ENCODE peak calls at places on chromosomes 2 and 18, in five cellular contexts. T is endothelial cell of umbilical vein; O is GM23248; A is pancreas; G is CD4-positive, alpha-beta T cell. Q is an unnamed sample.

GRCh38 chr2:239198221-239198620 is 202.6 kb downstream of the HDAC4 start:
- DNase-seq in A (no peak), O (no peak), G (no peak), T (no peak), Q (no peak)

GRCh38 chr18:48832961-48833700 is 117.6 kb downstream of the SMAD7 start:
- DNase-seq in G (no peak), A (peak; percentile 16), O (peak; percentile 78), T (no peak), Q (peak; percentile 36)

GRCh38 chr2:25215948-25216679 is 47.7 kb upstream of the POMC start:
- DNase-seq in O (peak; percentile 75), A (peak; percentile 71), T (peak; percentile 35), G (peak; percentile 78), Q (peak; percentile 90)

GRCh38 chr18:63523660-63524059 is 18.5 kb upstream of the SERPINB12 start:
- DNase-seq in T (no peak), O (peak; percentile 8), G (no peak), A (no peak), Q (no peak)

GRCh38 chr2:96113367-96113677 is 3.0 kb downstream of the ADRA2B start:
- DNase-seq in T (no peak), O (no peak), A (no peak), G (no peak), Q (no peak)

GRCh38 chr2:222774941-222775340 is 85.9 kb upstream of the ACSL3 start:
- DNase-seq in O (peak; percentile 32), A (no peak), T (no peak), G (no peak), Q (no peak)

GRCh38 chr2:163558286-163559009 is 177.4 kb downstream of the FIGN start:
- DNase-seq in G (no peak), T (peak; percentile 6), O (no peak), A (no peak), Q (no peak)

GRCh38 chr2:86368181-86368824 is 30.9 kb upstream of the REEP1 start:
- DNase-seq in T (peak; percentile 57), A (peak; percentile 26), G (peak; percentile 24), O (peak; percentile 72), Q (peak; percentile 35)

GRCh38 chr2:223026357-223027110 is 25.5 kb upstream of the KCNE4 start:
- DNase-seq in G (no peak), A (no peak), O (peak; percentile 57), T (peak; percentile 89), Q (no peak)

GRCh38 chr2:62014102-62014501 is 108.6 kb downstream of the COMMD1 start:
- DNase-seq in O (peak; percentile 51), G (no peak), A (peak; percentile 73), T (peak; percentile 89), Q (peak; percentile 43)

GRCh38 chr2:173898178-173898668 is 67.0 kb downstream of the SP3 start:
- DNase-seq in G (no peak), O (no peak), A (no peak), T (no peak), Q (no peak)

GRCh38 chr2:202429164-202429980 is 53.2 kb downstream of the BMPR2 start:
- DNase-seq in O (peak; percentile 34), T (peak; percentile 90), A (no peak), G (no peak), Q (no peak)

GRCh38 chr2:70626254-70626990 is 72.8 kb upstream of the TGFA start:
- DNase-seq in O (no peak), A (no peak), T (no peak), G (no peak), Q (no peak)

GRCh38 chr18:59881728-59882685 is 17.8 kb upstream of the PMAIP1 start:
- DNase-seq in A (no peak), G (no peak), O (peak; percentile 60), T (peak; percentile 92), Q (no peak)

GRCh38 chr18:62279561-62279960 is 45.5 kb upstream of the TNFRSF11A start:
- DNase-seq in O (no peak), T (no peak), A (no peak), G (no peak), Q (no peak)

GRCh38 chr2:171707752-171708151 is 20.5 kb downstream of the DYNC1I2 start:
- DNase-seq in O (no peak), G (no peak), T (no peak), A (no peak), Q (no peak)

DNA sequence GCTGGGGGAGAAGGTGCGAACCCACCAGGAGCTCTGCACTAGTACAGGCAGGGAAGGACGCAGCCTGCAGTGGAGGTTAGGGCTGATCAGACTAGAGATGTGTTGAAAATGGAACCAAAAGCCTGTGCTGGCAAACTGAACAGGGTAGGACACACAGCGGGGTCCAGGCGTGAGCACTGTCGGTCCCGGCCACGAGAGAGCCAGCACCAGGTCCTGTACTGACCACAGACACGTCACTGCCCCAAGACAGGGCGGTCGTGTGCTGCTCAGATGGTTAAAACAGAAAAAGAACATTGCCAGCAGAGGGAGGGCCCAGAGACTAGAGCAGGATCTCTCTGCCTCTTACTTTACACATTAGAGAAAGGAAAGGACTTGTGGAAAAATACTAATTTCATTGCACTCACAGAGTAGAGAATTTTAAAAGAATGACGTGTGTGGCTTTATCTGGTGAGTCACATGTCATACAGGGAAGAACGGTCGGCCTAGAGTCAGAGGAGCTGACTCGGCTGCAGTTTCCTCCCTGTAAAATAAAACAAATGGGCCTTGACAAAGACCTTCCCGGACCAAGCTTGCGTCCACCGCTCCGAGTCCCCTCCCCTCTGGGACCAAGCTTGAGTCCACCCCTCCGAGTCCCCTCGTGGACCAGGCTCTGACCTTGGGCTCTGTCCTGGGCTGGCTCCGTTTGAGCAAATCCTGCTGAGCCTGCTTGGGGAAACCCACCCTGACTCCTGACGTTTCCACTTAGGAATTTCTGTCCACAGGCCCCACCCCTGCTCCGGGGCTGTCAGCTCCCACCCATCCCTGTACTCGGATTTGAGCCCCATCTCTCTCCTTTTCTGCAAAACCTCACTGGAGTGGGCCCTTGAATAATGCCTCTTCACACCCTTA is 16.7 kb upstream of the ADI1 start:
- DNase-seq in O (peak; percentile 95), G (no peak), T (peak; percentile 92), A (peak; percentile 31), Q (peak; percentile 82)
- H3K27ac ChIP-seq in O (peak overlapping the region; percentile 97), G (no peak overlapping the region), T (peak overlapping the region; percentile 90), A (peak overlapping the region; percentile 58), Q (peak overlapping the region; percentile 91)

GRCh38 chr2:199460101-199460671 is 2.4 kb upstream of the SATB2 start:
- DNase-seq in O (peak; percentile 65), A (no peak), G (no peak), T (peak; percentile 36), Q (no peak)
- H3K27me3 ChIP-seq in O (no peaks in the 10 kb centered on the region), A (peaks cover 3% of the 10 kb centered on the region), G (peaks cover 80% of the 10 kb centered on the region), T (peaks cover 64% of the 10 kb centered on the region), Q (peaks cover 3% of the 10 kb centered on the region)

DNA sequence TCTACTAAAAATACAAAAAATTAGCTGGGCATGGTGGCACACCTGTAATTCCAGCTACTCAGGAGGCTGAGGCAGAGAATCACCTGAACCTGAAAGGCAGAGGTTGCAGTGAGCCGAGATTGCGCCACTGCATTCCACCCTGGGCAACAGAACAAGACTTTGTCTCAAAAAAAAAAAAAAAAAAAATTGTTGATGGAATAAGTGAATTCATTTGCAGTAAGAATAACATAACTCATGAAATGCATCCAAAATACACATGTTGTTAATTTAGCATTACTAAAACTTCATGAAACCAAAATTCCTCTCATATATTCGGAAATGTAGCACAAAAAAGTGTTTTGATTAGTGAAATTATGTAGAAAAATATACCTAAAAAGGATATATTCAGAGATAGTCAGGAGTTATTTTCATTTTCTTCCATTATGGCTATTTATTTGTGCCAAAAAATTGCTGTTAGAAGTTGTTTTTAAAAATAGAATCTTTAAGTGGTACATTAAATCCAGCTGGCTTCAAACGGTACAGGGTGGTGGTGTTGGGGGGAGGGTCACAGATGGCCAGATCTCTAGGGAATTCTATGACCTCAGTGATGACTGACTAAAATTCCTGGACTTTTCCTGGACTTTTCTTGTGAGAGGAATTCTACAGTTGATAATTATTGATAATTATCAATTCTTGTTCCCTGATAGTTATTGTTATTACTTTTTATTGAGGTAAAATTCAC is 78.2 kb upstream of the UGP2 start:
- DNase-seq in A (no peak), G (no peak), T (no peak), O (peak; percentile 67), Q (no peak)
- H3K27ac ChIP-seq in A (no peak overlapping the region), G (no peak overlapping the region), T (no peak overlapping the region), O (peak overlapping the region; percentile 46), Q (no peak overlapping the region)

GRCh38 chr2:73292316-73292905 is 937 bp downstream of the EGR4 start:
- DNase-seq in T (no peak), G (no peak), A (no peak), O (no peak), Q (no peak)
- H3K27me3 ChIP-seq in T (peaks cover 49% of the 10 kb centered on the region), G (peaks cover 69% of the 10 kb centered on the region), A (peaks cover 14% of the 10 kb centered on the region), O (peaks cover 55% of the 10 kb centered on the region), Q (peaks cover 10% of the 10 kb centered on the region)

DNA sequence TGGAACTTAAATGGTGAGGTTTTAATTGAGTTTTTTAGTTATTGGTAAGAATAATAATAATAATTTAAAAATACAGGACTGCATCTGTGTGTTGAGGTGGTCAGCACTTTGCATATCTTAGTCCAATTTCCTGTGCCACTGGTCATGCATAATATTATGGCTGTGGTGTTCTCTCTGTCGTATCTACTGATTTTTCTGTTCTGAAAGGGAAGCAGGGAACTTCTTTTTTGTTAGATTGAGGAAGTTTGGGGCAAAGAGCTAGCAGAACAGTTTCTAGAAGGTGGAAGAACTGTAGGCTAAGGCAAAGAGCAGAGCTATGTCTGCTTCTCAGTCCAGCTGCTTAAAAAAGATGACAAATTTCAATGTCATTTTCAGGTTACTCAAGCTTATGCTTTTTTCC is 74.3 kb downstream of the XRCC5 start:
- DNase-seq in A (no peak), O (no peak), G (no peak), T (no peak), Q (no peak)
- H3K27ac ChIP-seq in A (no peak overlapping the region), O (no peak overlapping the region), G (no peak overlapping the region), T (no peak overlapping the region), Q (no peak overlapping the region)

DNA sequence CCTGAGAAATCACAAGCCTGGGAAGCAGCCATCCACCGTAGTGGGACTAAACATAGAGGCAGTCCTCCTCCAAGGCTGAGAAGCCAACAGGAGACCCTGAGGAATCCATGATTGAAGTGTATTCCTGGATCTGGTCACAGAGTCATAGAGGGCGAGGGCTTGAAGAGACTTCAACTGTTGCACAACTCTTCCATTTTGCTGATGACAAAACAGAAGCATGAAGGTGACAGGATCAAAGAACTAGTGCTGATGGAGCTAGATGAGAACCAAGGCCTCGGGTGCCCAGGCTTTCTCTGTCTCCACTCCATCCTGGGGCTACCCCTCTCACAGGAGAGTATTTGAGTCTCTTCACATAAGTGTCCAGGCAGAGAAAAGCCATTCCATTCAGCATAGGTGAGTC is 30.1 kb upstream of the RAB27B start:
- DNase-seq in A (no peak), G (no peak), O (no peak), T (no peak), Q (no peak)
- H3K27me3 ChIP-seq in A (no peaks in the 10 kb centered on the region), G (no peaks in the 10 kb centered on the region), O (no peaks in the 10 kb centered on the region), T (no peaks in the 10 kb centered on the region), Q (no peaks in the 10 kb centered on the region)

Q was measured in ovary.